ENCODE peak calls at places on chromosomes 11 and 22, in seven cellular contexts. L is spleen, D is Peyer's patch, A is heart left ventricle, Y is A549, P is IMR-90, N is GM12891. S is an unnamed sample.
A peak's percentile ranks its signal among the peaks of the same experiment; 100 is the strongest.

GRCh38 chr11:6755303-6755952 is 16.3 kb downstream of the OR2AG2 start:
- DNase-seq in A (peak; percentile 18), D (peak; percentile 63), L (no peak), N (no peak), P (peak; percentile 34), Y (peak; percentile 36), S (peak; percentile 9)

GRCh38 chr22:17093081-17093480 is 8.3 kb downstream of the IL17RA start:
- DNase-seq in L (no peak), N (no peak), D (peak; percentile 3), Y (no peak), P (no peak), A (no peak), S (no peak)

GRCh38 chr11:24421766-24422165 is 75.1 kb upstream of the LUZP2 start:
- DNase-seq in L (no peak), N (no peak), P (peak; percentile 7), D (no peak), Y (no peak), A (no peak), S (no peak)

GRCh38 chr11:120432056-120433018 is 79.2 kb upstream of the GRIK4 start:
- DNase-seq in L (no peak), Y (peak; percentile 85), A (peak; percentile 54), D (no peak), P (peak; percentile 100), N (no peak), S (peak; percentile 18)

GRCh38 chr22:48950151-48950915 is 877.3 kb downstream of the BRD1 start:
- DNase-seq in L (peak; percentile 67), P (no peak), D (peak; percentile 34), N (no peak), Y (no peak), A (no peak), S (no peak)

GRCh38 chr11:33941637-33942160 is 49.8 kb upstream of the LMO2 start:
- DNase-seq in L (no peak), P (no peak), Y (no peak), D (no peak), N (no peak), A (no peak), S (peak; percentile 53)

GRCh38 chr11:86488553-86488952 is 113.9 kb downstream of the CCDC81 start:
- DNase-seq in A (no peak), D (no peak), P (no peak), N (no peak), Y (no peak), L (no peak), S (no peak)

GRCh38 chr11:44083906-44084305 is 11.6 kb upstream of the EXT2 start:
- DNase-seq in Y (no peak), D (no peak), N (no peak), A (no peak), P (no peak), L (no peak), S (no peak)

GRCh38 chr11:25981998-25982397 is 349.9 kb upstream of the ANO3 start:
- DNase-seq in A (peak; percentile 10), Y (peak; percentile 57), P (peak; percentile 77), N (no peak), L (no peak), D (no peak), S (no peak)

GRCh38 chr11:126357969-126358762 is 2.7 kb downstream of the ST3GAL4 start:
- DNase-seq in L (peak; percentile 76), P (no peak), D (no peak), A (no peak), Y (no peak), N (no peak), S (no peak)
- TF ChIP-seq POLR2A in L (no peak), P (no peak), D (no peak), A (no peak), Y (no peak), N (no peak), S (no peak)

DNA sequence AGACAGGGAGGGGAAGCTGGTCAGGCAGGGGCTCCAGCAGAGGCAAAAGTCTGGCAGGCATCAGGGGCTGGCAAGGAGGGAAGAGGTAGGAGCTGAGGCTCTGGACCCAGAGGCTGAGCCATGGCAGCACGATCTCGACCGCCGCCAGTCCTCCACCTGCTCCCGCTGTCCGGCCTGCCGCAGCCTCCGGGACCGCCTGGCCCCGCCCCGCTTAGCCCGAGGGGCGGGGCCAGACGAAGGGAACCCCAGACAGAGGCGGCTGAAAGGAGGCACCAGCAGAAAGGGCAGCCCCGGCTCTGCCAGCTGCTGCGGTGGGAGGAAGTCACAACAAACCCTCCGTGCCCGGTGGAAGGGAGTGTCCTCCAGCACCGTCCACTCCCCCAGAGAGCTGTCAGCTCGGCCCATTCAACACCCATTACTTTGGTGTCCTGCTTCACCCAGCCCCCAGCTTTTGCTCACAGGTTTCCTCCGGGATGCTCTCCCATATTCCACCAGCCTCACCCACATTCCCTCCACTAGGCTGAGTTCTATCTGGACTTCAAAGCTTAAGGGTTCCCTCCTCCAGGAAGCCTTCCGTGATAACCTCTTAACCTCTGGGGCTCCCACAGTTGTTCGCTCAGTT is at the start of gene MFNG:
- DNase-seq in Y (peak; percentile 54), D (peak; percentile 91), N (peak; percentile 97), L (peak; percentile 96), P (peak; percentile 6), A (peak; percentile 75), S (peak; percentile 74)
- TF ChIP-seq POLR2A in Y (no peak), D (no peak), N (peak; percentile 38), L (peak; percentile 1), P (no peak), A (no peak), S (no peak)

GRCh38 chr11:117696489-117696888 is 100.5 kb downstream of the DSCAML1 start:
- DNase-seq in D (no peak), A (no peak), L (no peak), Y (no peak), N (no peak), P (no peak), S (no peak)
- TF ChIP-seq POLR2A in D (no peak), A (no peak), L (no peak), Y (no peak), N (no peak), P (no peak), S (no peak)

GRCh38 chr11:79019277-79019676 is 421.6 kb downstream of the TENM4 start:
- DNase-seq in L (no peak), Y (no peak), P (no peak), N (no peak), A (no peak), D (no peak), S (no peak)

GRCh38 chr11:79019981-79020380 is 420.8 kb downstream of the TENM4 start:
- DNase-seq in A (no peak), Y (no peak), L (no peak), N (no peak), P (no peak), D (no peak), S (no peak)

GRCh38 chr11:79013509-79013908 is 427.3 kb downstream of the TENM4 start:
- DNase-seq in P (peak; percentile 50), D (no peak), N (no peak), Y (peak; percentile 1), L (no peak), A (no peak), S (peak; percentile 25)

GRCh38 chr11:79021601-79022000 is 419.2 kb downstream of the TENM4 start:
- DNase-seq in P (peak; percentile 22), L (no peak), D (no peak), N (no peak), Y (no peak), A (no peak), S (no peak)

GRCh38 chr11:79018371-79018849 is 422.4 kb downstream of the TENM4 start:
- DNase-seq in D (no peak), Y (no peak), A (no peak), L (no peak), P (peak; percentile 97), N (no peak), S (peak; percentile 29)
- TF ChIP-seq POLR2A in D (no peak), Y (no peak), A (no peak), L (no peak), P (no peak), N (no peak), S (no peak)

GRCh38 chr11:69750108-69750850 is 24.9 kb downstream of the FGF4 start:
- DNase-seq in A (no peak), N (no peak), D (no peak), Y (no peak), L (no peak), P (no peak), S (no peak)
- TF ChIP-seq POLR2A in A (no peak), N (no peak), D (no peak), Y (no peak), L (no peak), P (no peak), S (no peak)

DNA sequence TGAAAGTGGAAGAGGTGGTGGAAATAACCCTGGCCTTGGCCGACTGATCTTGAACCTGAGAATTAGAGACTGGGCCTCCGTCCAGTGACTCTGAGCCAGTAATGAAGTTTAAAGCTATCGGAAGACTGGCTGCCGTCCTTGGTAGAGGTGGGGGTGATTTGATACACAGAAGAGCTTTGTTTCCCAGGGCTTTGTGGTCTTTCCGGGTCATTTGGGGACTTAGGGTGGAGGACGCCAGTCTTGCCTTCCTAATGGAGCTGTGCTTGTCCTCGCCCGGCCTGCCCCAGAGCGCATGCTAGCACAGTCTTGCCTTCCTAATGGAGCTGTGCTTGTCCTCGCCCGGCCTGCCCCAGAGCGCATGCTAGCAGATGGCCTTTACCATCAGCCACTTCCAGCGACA is 65.8 kb downstream of the ST3GAL4 start:
- DNase-seq in A (no peak), L (peak; percentile 75), D (no peak), Y (no peak), P (no peak), N (no peak), S (no peak)
- TF ChIP-seq POLR2A in A (no peak), L (no peak), D (no peak), Y (no peak), P (no peak), N (no peak), S (no peak)

GRCh38 chr22:20507253-20508066 is at the start of gene MED15:
- DNase-seq in Y (peak; percentile 87), D (peak; percentile 96), L (peak; percentile 98), P (peak; percentile 89), A (peak; percentile 92), N (peak; percentile 87), S (no peak)
- TF ChIP-seq POLR2A in Y (peak; percentile 60), D (peak; percentile 92), L (peak; percentile 83), P (peak; percentile 95), A (peak; percentile 37), N (peak; percentile 76), S (peak; percentile 39)

GRCh38 chr11:112596324-112596723 is 335.7 kb upstream of the PLET1 start:
- DNase-seq in A (no peak), P (no peak), N (no peak), L (no peak), D (no peak), Y (no peak), S (no peak)
- TF ChIP-seq POLR2A in A (no peak), P (no peak), N (no peak), L (no peak), D (no peak), Y (no peak), S (no peak)

GRCh38 chr22:30506507-30506968 is 1.0 kb upstream of the SEC14L4 start:
- DNase-seq in Y (no peak), P (no peak), D (no peak), L (no peak), N (no peak), A (no peak), S (no peak)
- TF ChIP-seq POLR2A in Y (no peak), P (no peak), D (no peak), L (no peak), N (no peak), A (no peak), S (no peak)